ENCODE peak calls at places on chromosomes 1 and 21, in four cellular contexts. O is WTC11, X is A549, W is HepG2. Q is an unnamed sample.

GRCh38 chr1:198156745-198157240 is at the start of gene NEK7:
- DNase-seq in W (peak), O (peak), X (peak), Q (peak)

GRCh38 chr1:210231846-210232523 is 611 bp upstream of the SERTAD4 start:
- DNase-seq in O (no peak), X (no peak), W (no peak), Q (no peak)

GRCh38 chr1:31618916-31619846 is 1.7 kb downstream of the HCRTR1 start:
- DNase-seq in W (no peak), X (no peak), O (no peak), Q (no peak)

GRCh38 chr1:205013683-205014367 is 29.2 kb upstream of the CNTN2 start:
- DNase-seq in X (no peak), W (no peak), O (no peak), Q (no peak)

GRCh38 chr1:183022202-183023145 is 746 bp upstream of the LAMC1 start:
- DNase-seq in O (peak), W (peak), X (peak), Q (peak)

GRCh38 chr1:234120327-234120944 is 216.0 kb downstream of the SLC35F3 start:
- DNase-seq in O (no peak), W (no peak), X (no peak), Q (no peak)

GRCh38 chr1:22641906-22642636 is 1.4 kb upstream of the C1QC start:
- DNase-seq in O (peak), X (peak), W (peak), Q (peak)

GRCh38 chr1:17802164-17802563 is 47.0 kb downstream of the ACTL8 start:
- DNase-seq in O (no peak), X (no peak), W (no peak), Q (no peak)

GRCh38 chr1:39494671-39495410 is 3.4 kb downstream of the BMP8A start:
- DNase-seq in W (no peak), X (no peak), O (no peak), Q (peak)

GRCh38 chr1:218521414-218522169 is 176.5 kb downstream of the TGFB2 start:
- DNase-seq in O (peak), W (peak), X (peak), Q (peak)

GRCh38 chr1:161139765-161140164 is 7.3 kb upstream of the DEDD start:
- DNase-seq in X (peak), O (peak), W (peak), Q (peak)

GRCh38 chr21:15718709-15719108 is 11.1 kb upstream of the USP25 start:
- DNase-seq in X (no peak), O (no peak), W (no peak), Q (no peak)

GRCh38 chr21:15725949-15726348 is 3.8 kb upstream of the USP25 start:
- DNase-seq in X (no peak), O (no peak), W (no peak), Q (no peak)

GRCh38 chr21:15728046-15728445 is 1.7 kb upstream of the USP25 start:
- DNase-seq in W (no peak), O (no peak), X (no peak), Q (no peak)

GRCh38 chr21:15722591-15723324 is 7.0 kb upstream of the USP25 start:
- DNase-seq in O (no peak), W (no peak), X (no peak), Q (no peak)
- TF ChIP-seq HMGXB4 in O (no peak), W (no peak), X (no peak), Q (no peak)

DNA sequence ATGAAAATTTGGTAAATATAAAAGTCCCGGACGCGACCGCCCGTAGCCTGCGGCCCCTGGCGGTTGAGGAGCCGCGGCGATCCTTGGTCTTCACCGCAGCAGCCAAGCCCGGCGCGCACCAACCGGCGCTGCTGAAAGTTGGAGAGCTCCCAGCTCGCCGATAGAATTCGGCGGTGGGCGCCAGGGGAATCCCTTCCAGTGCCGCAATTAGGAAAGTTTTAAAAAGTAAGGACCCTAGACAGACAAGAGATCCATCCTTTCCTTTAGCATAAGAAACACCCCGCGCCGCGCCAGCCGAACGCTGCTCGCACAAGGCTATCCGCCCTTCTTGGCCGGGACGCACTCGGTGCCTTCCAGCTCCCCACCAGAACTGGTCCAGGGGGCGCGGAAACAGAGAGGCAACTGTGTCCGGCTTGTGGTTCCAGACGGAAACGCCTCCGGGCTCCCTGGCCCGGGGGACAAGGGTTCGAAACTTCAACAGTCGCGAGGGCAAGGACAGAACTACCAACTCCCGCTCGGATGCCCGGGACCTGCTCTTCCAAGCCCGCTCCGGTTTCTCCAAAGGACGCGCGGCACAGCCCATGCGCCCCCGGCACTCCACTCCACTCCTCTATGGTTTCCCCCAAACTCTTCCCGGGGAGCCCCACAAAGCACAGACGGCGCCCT is 1.7 kb downstream of the FAM78B start:
- DNase-seq in W (peak), X (peak), O (peak), Q (peak)
- TF ChIP-seq HMGXB4 in W (no peak), X (no peak), O (peak), Q (no peak)

GRCh38 chr1:94539496-94539895 is 2.1 kb downstream of the F3 start:
- DNase-seq in O (no peak), X (no peak), W (no peak), Q (no peak)
- TF ChIP-seq HMGXB4 in O (no peak), X (no peak), W (no peak), Q (no peak)

GRCh38 chr1:227780101-227781044 is 35.1 kb upstream of the PRSS38 start:
- DNase-seq in O (peak), W (no peak), X (no peak), Q (no peak)

GRCh38 chr1:227779021-227779441 is 36.4 kb upstream of the PRSS38 start:
- DNase-seq in X (no peak), W (no peak), O (peak), Q (no peak)

GRCh38 chr1:227781314-227781930 is 34.1 kb upstream of the PRSS38 start:
- DNase-seq in O (no peak), X (no peak), W (no peak), Q (no peak)

GRCh38 chr1:227778401-227778947 is 37.0 kb upstream of the PRSS38 start:
- DNase-seq in X (no peak), W (no peak), O (no peak), Q (no peak)

GRCh38 chr1:227779651-227780050 is 35.8 kb upstream of the PRSS38 start:
- DNase-seq in O (peak), X (no peak), W (no peak), Q (no peak)
- TF ChIP-seq HMGXB4 in O (no peak), X (no peak), W (no peak), Q (no peak)

GRCh38 chr1:202599669-202600431 is 110.4 kb downstream of the SYT2 start:
- DNase-seq in X (peak), O (peak), W (peak), Q (peak)
- TF ChIP-seq HMGXB4 in X (no peak), O (no peak), W (no peak), Q (no peak)

GRCh38 chr1:75123756-75124155 is 10.4 kb upstream of the LHX8 start:
- DNase-seq in X (no peak), W (no peak), O (no peak), Q (no peak)

GRCh38 chr1:75127916-75128717 is 6.1 kb upstream of the LHX8 start:
- DNase-seq in W (no peak), X (no peak), O (no peak), Q (no peak)

GRCh38 chr1:75125161-75125681 is 9.0 kb upstream of the LHX8 start:
- DNase-seq in O (no peak), W (no peak), X (no peak), Q (no peak)

GRCh38 chr1:75126611-75127101 is 7.5 kb upstream of the LHX8 start:
- DNase-seq in X (no peak), O (no peak), W (no peak), Q (no peak)

DNA sequence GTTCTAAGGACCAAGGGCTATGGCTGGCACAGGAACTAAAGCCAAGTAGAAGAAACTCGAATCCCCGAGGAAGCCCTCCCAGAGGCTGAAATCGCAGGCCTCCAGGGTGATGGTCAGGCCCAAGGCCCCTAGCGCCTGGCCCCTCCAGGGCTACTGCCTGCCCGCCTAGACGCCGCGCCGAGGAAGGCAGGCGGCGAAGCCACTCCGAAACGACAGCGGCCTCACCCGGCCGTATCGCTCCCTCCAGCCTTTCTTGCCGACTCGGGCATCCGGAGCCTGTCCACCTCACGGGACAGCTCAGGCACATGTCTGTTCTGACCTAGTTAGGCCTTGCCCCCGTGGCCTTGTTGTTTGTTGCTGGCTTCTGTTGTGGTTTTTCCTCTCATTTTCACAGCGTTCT is 9.7 kb upstream of the LHX8 start:
- DNase-seq in W (peak), O (peak), X (no peak), Q (peak)
- TF ChIP-seq HMGXB4 in W (no peak), O (no peak), X (no peak), Q (no peak)

GRCh38 chr1:59678809-59679228 is 135.9 kb upstream of the HOOK1 start:
- DNase-seq in W (no peak), X (peak), O (no peak), Q (peak)
- TF ChIP-seq HMGXB4 in W (no peak), X (no peak), O (no peak), Q (no peak)

GRCh38 chr1:231690072-231690471 is 63.5 kb downstream of the DISC1 start:
- DNase-seq in W (peak), O (no peak), X (no peak), Q (no peak)
- TF ChIP-seq HMGXB4 in W (no peak), O (no peak), X (no peak), Q (no peak)

Q was measured in K562.